ENCODE peak calls at places on chromosomes 2 and 18, in nine cellular contexts. B is astrocyte of the spinal cord; C is kidney epithelial cell; I is mucosa of descending colon; R is activated CD4-positive, alpha-beta T cell treated with anti-CD3 and anti-CD28 coated beads, Interleukin-2, amount 50 U/mL, for 24 hours; K is NCI-H1694 treated with DMSO at 0.1 percent for 48 hours; D is COR-L47; W is activated CD8-positive, alpha-beta memory T cell treated with anti-CD3 and anti-CD28 coated beads, Interleukin-2, amount 50 U/mL, for 48 hours; J is EH. E is an unnamed sample.

GRCh38 chr2:17543848-17544645 is 3.6 kb downstream of the VSNL1 start:
- DNase-seq in J (peak), R (no peak), W (no peak), I (no peak), D (no peak), K (no peak), C (no peak), B (peak), E (no peak)

GRCh38 chr18:13262839-13263691 is 44.5 kb downstream of the LDLRAD4 start:
- DNase-seq in W (peak), D (no peak), R (no peak), C (no peak), B (no peak), K (no peak), J (no peak), I (no peak), E (no peak)

GRCh38 chr18:72672364-72673151 is 128.4 kb upstream of the CBLN2 start:
- DNase-seq in D (peak), J (peak), W (no peak), K (peak), B (peak), I (no peak), C (no peak), R (no peak), E (peak)

GRCh38 chr2:23092831-23093230 is 292.1 kb upstream of the KLHL29 start:
- DNase-seq in J (peak), C (peak), B (no peak), I (no peak), K (no peak), W (no peak), D (no peak), R (no peak), E (peak)

GRCh38 chr2:232319117-232320037 is 59.2 kb upstream of the ALPP start:
- DNase-seq in K (no peak), D (no peak), I (no peak), W (peak), C (no peak), B (no peak), R (no peak), J (no peak), E (no peak)

GRCh38 chr2:110674620-110675555 is 3.0 kb downstream of the BUB1 start:
- DNase-seq in J (peak), I (no peak), R (no peak), D (no peak), W (no peak), K (no peak), C (peak), B (peak), E (peak)

GRCh38 chr2:126643431-126643830 is 12.5 kb upstream of the GYPC start:
- DNase-seq in B (no peak), C (no peak), R (no peak), I (no peak), K (no peak), J (no peak), D (peak), W (no peak), E (no peak)

GRCh38 chr2:95297088-95297487 is at the start of gene KCNIP3:
- DNase-seq in I (peak), J (no peak), R (no peak), C (no peak), D (peak), B (no peak), W (no peak), K (peak), E (no peak)

GRCh38 chr2:61266653-61267505 is 104.9 kb downstream of the C2orf74 start:
- DNase-seq in R (no peak), J (no peak), I (no peak), D (no peak), B (no peak), W (no peak), K (no peak), C (no peak), E (no peak)

GRCh38 chr2:29729932-29730331 is 191.5 kb downstream of the ALK start:
- DNase-seq in C (no peak), K (no peak), J (no peak), W (no peak), B (no peak), D (no peak), R (no peak), I (no peak), E (no peak)

GRCh38 chr18:76578571-76579300 is 83.7 kb upstream of the ZNF516 start:
- DNase-seq in K (no peak), B (no peak), R (no peak), D (no peak), J (no peak), W (no peak), I (no peak), C (no peak), E (no peak)

GRCh38 chr2:12416600-12416999 is 300.1 kb upstream of the TRIB2 start:
- DNase-seq in R (peak), C (no peak), D (no peak), K (no peak), W (no peak), J (peak), B (peak), I (peak), E (no peak)

GRCh38 chr2:39737661-39738060 is 41.4 kb downstream of the THUMPD2 start:
- DNase-seq in R (no peak), D (no peak), W (no peak), I (no peak), K (no peak), C (peak), J (peak), B (peak), E (peak)

GRCh38 chr18:68489018-68489792 is 225.7 kb downstream of the TMX3 start:
- DNase-seq in C (no peak), R (no peak), J (peak), K (no peak), B (no peak), W (no peak), D (no peak), I (no peak), E (no peak)

GRCh38 chr2:23367760-23368159 is 17.2 kb upstream of the KLHL29 start:
- DNase-seq in R (no peak), K (no peak), C (no peak), W (no peak), J (peak), B (no peak), I (no peak), D (no peak), E (no peak)

GRCh38 chr2:198066597-198066996 is 262.2 kb downstream of the PLCL1 start:
- DNase-seq in C (no peak), J (no peak), I (no peak), R (no peak), B (no peak), W (no peak), K (no peak), D (no peak), E (no peak)

GRCh38 chr2:40554665-40555294 is 102.9 kb upstream of the SLC8A1 start:
- DNase-seq in C (peak), I (peak), R (peak), J (peak), W (peak), K (peak), D (peak), B (peak), E (peak)

GRCh38 chr2:85702172-85702571 is 8.0 kb downstream of the GNLY start:
- DNase-seq in W (no peak), J (peak), I (no peak), D (no peak), C (no peak), R (no peak), B (peak), K (no peak), E (peak)

GRCh38 chr2:54839526-54840255 is 116.2 kb downstream of the EML6 start:
- DNase-seq in B (no peak), I (no peak), C (no peak), D (no peak), J (peak), K (no peak), R (no peak), W (no peak), E (peak)

GRCh38 chr18:8238507-8238906 is 370.7 kb upstream of the RAB12 start:
- DNase-seq in C (no peak), B (no peak), K (no peak), J (no peak), R (no peak), I (no peak), W (no peak), D (no peak), E (no peak)

GRCh38 chr2:154639997-154640396 is 58.5 kb upstream of the KCNJ3 start:
- DNase-seq in J (no peak), K (no peak), C (no peak), W (no peak), D (no peak), R (no peak), B (no peak), I (no peak), E (no peak)

GRCh38 chr2:230946429-230947234 is 21.6 kb upstream of the GPR55 start:
- DNase-seq in I (no peak), J (no peak), W (no peak), R (no peak), K (no peak), C (no peak), D (no peak), B (no peak), E (no peak)

GRCh38 chr18:77870238-77870637 is 620.6 kb downstream of the GALR1 start:
- DNase-seq in R (no peak), K (no peak), W (no peak), B (no peak), C (no peak), D (no peak), J (no peak), I (no peak), E (no peak)

GRCh38 chr18:7577706-7578105 is 10.6 kb downstream of the PTPRM start:
- DNase-seq in D (no peak), K (no peak), C (peak), I (no peak), R (no peak), B (peak), J (peak), W (no peak), E (peak)

GRCh38 chr2:134401789-134402188 is 147.9 kb downstream of the MGAT5 start:
- DNase-seq in J (peak), I (no peak), D (no peak), K (no peak), W (no peak), B (no peak), C (no peak), R (no peak), E (no peak)

GRCh38 chr2:81658227-81658626 is 1353.7 kb upstream of the LRRTM1 start:
- DNase-seq in D (no peak), C (peak), W (no peak), I (no peak), R (no peak), K (no peak), J (no peak), B (no peak), E (peak)

GRCh38 chr2:109209412-109209811 is 80.4 kb downstream of the SH3RF3 start:
- DNase-seq in I (no peak), W (no peak), J (peak), B (peak), D (no peak), C (peak), R (no peak), K (no peak), E (peak)

GRCh38 chr2:241410739-241411176 is 54.7 kb downstream of the FARP2 start:
- DNase-seq in K (no peak), R (no peak), B (peak), I (no peak), D (no peak), W (no peak), J (peak), C (no peak), E (no peak)

GRCh38 chr2:237156131-237156856 is 70.6 kb downstream of the COPS8 start:
- DNase-seq in J (peak), C (peak), B (peak), R (peak), I (no peak), K (no peak), D (no peak), W (peak), E (peak)

GRCh38 chr2:71892896-71893295 is 254.8 kb downstream of the CYP26B1 start:
- DNase-seq in R (no peak), D (no peak), K (no peak), W (no peak), C (no peak), I (no peak), B (no peak), J (peak), E (no peak)

GRCh38 chr2:237297421-237298155 is 116.4 kb downstream of the COL6A3 start:
- DNase-seq in K (no peak), R (no peak), J (peak), I (no peak), B (peak), C (no peak), D (no peak), W (no peak), E (peak)

GRCh38 chr2:237092920-237093781 is 7.5 kb downstream of the COPS8 start:
- DNase-seq in W (no peak), D (no peak), J (peak), R (no peak), K (no peak), C (no peak), I (no peak), B (peak), E (no peak)

GRCh38 chr2:69810550-69810949 is 18.9 kb upstream of the GMCL1 start:
- DNase-seq in D (no peak), R (no peak), J (no peak), C (no peak), I (no peak), B (no peak), K (no peak), W (no peak), E (no peak)

GRCh38 chr2:207603486-207603885 is 21.7 kb downstream of the METTL21A start:
- DNase-seq in C (no peak), I (no peak), R (no peak), B (no peak), D (no peak), J (no peak), K (no peak), W (no peak), E (no peak)

E was measured in kidney glomerular epithelial cell.